ENCODE peak calls at places on chromosomes 2 and 18, in four cellular contexts. C is fibroblast of mammary gland, P is skeletal muscle cell, A is astrocyte of the spinal cord. D is an unnamed sample.
A peak's percentile ranks its signal among the peaks of the same experiment; 100 is the strongest.

GRCh38 chr2:128791983-128792315 is 473.3 kb upstream of the HS6ST1 start:
- DNase-seq in A (no peak), C (no peak), P (no peak), D (no peak)

GRCh38 chr2:188561473-188561979 is 269.9 kb downstream of the GULP1 start:
- DNase-seq in A (no peak), P (no peak), C (no peak), D (no peak)

GRCh38 chr2:13056259-13056843 is 339.6 kb downstream of the TRIB2 start:
- DNase-seq in A (peak; percentile 25), C (peak; percentile 30), P (no peak), D (peak; percentile 30)

GRCh38 chr2:84959494-84960156 is 11.3 kb upstream of the KCMF1 start:
- DNase-seq in P (no peak), C (no peak), A (no peak), D (no peak)

GRCh38 chr2:10331033-10331701 is 28.5 kb downstream of the HPCAL1 start:
- DNase-seq in P (peak; percentile 43), C (peak; percentile 65), A (no peak), D (peak; percentile 43)

GRCh38 chr2:95698166-95698565 is 106.4 kb downstream of the TRIM43 start:
- DNase-seq in A (peak; percentile 3), C (peak; percentile 13), P (no peak), D (no peak)

GRCh38 chr2:136117909-136118818 is at the start of gene CXCR4:
- DNase-seq in P (no peak), C (peak; percentile 15), A (peak; percentile 29), D (peak; percentile 53)

GRCh38 chr18:26479686-26480079 is 68.7 kb downstream of the KCTD1 start:
- DNase-seq in C (peak; percentile 29), A (peak; percentile 52), P (no peak), D (peak; percentile 61)

GRCh38 chr2:33236457-33236856 is 240.0 kb upstream of the RASGRP3 start:
- DNase-seq in C (peak; percentile 88), P (no peak), A (peak; percentile 84), D (peak; percentile 31)

GRCh38 chr2:136281281-136282117 is 163.6 kb upstream of the CXCR4 start:
- DNase-seq in A (no peak), P (no peak), C (no peak), D (no peak)

GRCh38 chr18:40222736-40223135 is 1732.3 kb upstream of the PIK3C3 start:
- DNase-seq in A (peak; percentile 31), P (peak; percentile 14), C (peak; percentile 12), D (no peak)

GRCh38 chr2:235807347-235807746 is 313.5 kb downstream of the AGAP1 start:
- DNase-seq in C (no peak), A (no peak), P (no peak), D (no peak)

GRCh38 chr2:229887441-229887840 is 34.4 kb downstream of the TRIP12 start:
- DNase-seq in P (no peak), C (no peak), A (no peak), D (no peak)

GRCh38 chr2:216761809-216762208 is 66.5 kb upstream of the IGFBP5 start:
- DNase-seq in A (no peak), P (no peak), C (no peak), D (no peak)

GRCh38 chr18:47964086-47964485 is 33.6 kb upstream of the SMAD2 start:
- DNase-seq in P (no peak), A (no peak), C (no peak), D (no peak)

GRCh38 chr2:30225131-30225762 is 6.1 kb upstream of the LBH start:
- DNase-seq in C (peak; percentile 58), A (peak; percentile 65), P (peak; percentile 61), D (peak; percentile 80)

GRCh38 chr2:157488877-157489276 is 45.0 kb upstream of the CYTIP start:
- DNase-seq in A (no peak), P (no peak), C (no peak), D (no peak)

GRCh38 chr18:48181857-48182430 is 227.2 kb downstream of the ZBTB7C start:
- DNase-seq in P (no peak), C (no peak), A (no peak), D (no peak)

GRCh38 chr2:157900684-157901083 is 24.6 kb upstream of the ACVR1 start:
- DNase-seq in C (no peak), P (no peak), A (no peak), D (no peak)

GRCh38 chr18:45071959-45072358 is 391.3 kb downstream of the SETBP1 start:
- DNase-seq in C (no peak), A (no peak), P (no peak), D (no peak)

GRCh38 chr2:157246212-157247067 is 11.1 kb upstream of the GALNT5 start:
- DNase-seq in P (peak; percentile 51), C (peak; percentile 92), A (peak; percentile 92), D (peak; percentile 72)

GRCh38 chr2:160381425-160381951 is 112.1 kb downstream of the RBMS1 start:
- DNase-seq in C (peak; percentile 66), A (no peak), P (no peak), D (no peak)

GRCh38 chr18:69172046-69172445 is 228.6 kb upstream of the DOK6 start:
- DNase-seq in A (no peak), P (no peak), C (peak; percentile 19), D (peak; percentile 6)

GRCh38 chr2:6493266-6493665 is 372.4 kb downstream of the CMPK2 start:
- DNase-seq in P (no peak), A (no peak), C (no peak), D (no peak)

GRCh38 chr2:144701259-144701658 is 181.3 kb upstream of the ZEB2 start:
- DNase-seq in P (no peak), C (no peak), A (no peak), D (no peak)

GRCh38 chr2:197547163-197547900 is 31.5 kb downstream of the MOB4 start:
- DNase-seq in C (no peak), P (no peak), A (no peak), D (no peak)

GRCh38 chr2:68722712-68723111 is 11.9 kb upstream of the ARHGAP25 start:
- DNase-seq in C (no peak), A (no peak), P (no peak), D (no peak)

GRCh38 chr2:239223029-239223329 is 177.8 kb downstream of the HDAC4 start:
- DNase-seq in A (no peak), P (peak; percentile 45), C (no peak), D (no peak)

GRCh38 chr2:174693344-174693743 is 70.9 kb downstream of the CHRNA1 start:
- DNase-seq in A (no peak), C (no peak), P (no peak), D (no peak)

GRCh38 chr2:183250061-183250460 is 125.8 kb downstream of the NUP35 start:
- DNase-seq in P (no peak), A (no peak), C (no peak), D (no peak)

GRCh38 chr18:30094556-30094955 is 948.0 kb downstream of the DSC3 start:
- DNase-seq in P (peak; percentile 20), A (peak; percentile 63), C (peak; percentile 25), D (peak; percentile 53)

GRCh38 chr2:86488561-86489250 is 47.5 kb downstream of the KDM3A start:
- DNase-seq in C (no peak), A (no peak), P (no peak), D (no peak)

GRCh38 chr2:215489288-215489848 is 53.5 kb upstream of the FN1 start:
- DNase-seq in P (no peak), A (no peak), C (no peak), D (no peak)

GRCh38 chr2:227939271-227940027 is 68.0 kb downstream of the DAW1 start:
- DNase-seq in C (peak; percentile 54), A (peak; percentile 41), P (no peak), D (peak; percentile 20)

GRCh38 chr2:10224734-10225133 is 78.0 kb upstream of the HPCAL1 start:
- DNase-seq in C (no peak), A (no peak), P (no peak), D (no peak)

GRCh38 chr2:173191601-173192000 is 116.0 kb downstream of the MAP3K20 start:
- DNase-seq in A (no peak), P (no peak), C (peak; percentile 53), D (peak; percentile 16)

GRCh38 chr2:136863468-136863867 is 98.1 kb downstream of the THSD7B start:
- DNase-seq in C (no peak), P (no peak), A (no peak), D (no peak)